ENCODE peak calls at places on chromosomes 2 and 18, in five cellular contexts. One of them, this sample, is unnamed.

GRCh38 chr2:96538487-96539214 is 2.1 kb downstream of the ARID5A start:
- DNase-seq in K562: no peak
- DNase-seq in GM12891: no peak
- DNase-seq in GM12878: peak; percentile 31
- DNase-seq in HepG2: peak; percentile 74
- DNase-seq in this sample: no peak

GRCh38 chr2:120436460-120436739 is 90.5 kb downstream of the INHBB start:
- DNase-seq in K562: no peak
- DNase-seq in GM12891: no peak
- DNase-seq in GM12878: no peak
- DNase-seq in HepG2: no peak
- DNase-seq in this sample: no peak

GRCh38 chr18:34222396-34223163 is 2.1 kb downstream of the NOL4 start:
- DNase-seq in K562: no peak
- DNase-seq in GM12891: no peak
- DNase-seq in GM12878: no peak
- DNase-seq in HepG2: no peak
- DNase-seq in this sample: no peak

GRCh38 chr2:112784199-112785189 is at the start of gene IL1A:
- DNase-seq in K562: peak; percentile 40
- DNase-seq in GM12891: no peak
- DNase-seq in GM12878: no peak
- DNase-seq in HepG2: no peak
- DNase-seq in this sample: no peak

GRCh38 chr2:221943078-221943810 is 355.6 kb downstream of the PAX3 start:
- DNase-seq in K562: no peak
- DNase-seq in GM12891: no peak
- DNase-seq in GM12878: no peak
- DNase-seq in HepG2: no peak
- DNase-seq in this sample: no peak

GRCh38 chr2:126370208-126370607 is 285.8 kb upstream of the GYPC start:
- DNase-seq in K562: no peak
- DNase-seq in GM12891: no peak
- DNase-seq in GM12878: no peak
- DNase-seq in HepG2: peak; percentile 13
- DNase-seq in this sample: no peak

GRCh38 chr2:121080013-121080772 is 204.8 kb downstream of the TFCP2L1 start:
- DNase-seq in K562: peak; percentile 70
- DNase-seq in GM12891: no peak
- DNase-seq in GM12878: no peak
- DNase-seq in HepG2: peak; percentile 61
- DNase-seq in this sample: no peak

GRCh38 chr2:160140001-160140400 is 60.1 kb downstream of the ITGB6 start:
- DNase-seq in K562: no peak
- DNase-seq in GM12891: no peak
- DNase-seq in GM12878: no peak
- DNase-seq in HepG2: no peak
- DNase-seq in this sample: no peak

GRCh38 chr18:48902023-48902855 is 48.5 kb downstream of the SMAD7 start:
- DNase-seq in K562: peak; percentile 69
- DNase-seq in GM12891: no peak
- DNase-seq in GM12878: no peak
- DNase-seq in HepG2: peak; percentile 86
- DNase-seq in this sample: no peak

GRCh38 chr2:14587119-14587518 is 45.4 kb upstream of the LRATD1 start:
- DNase-seq in K562: no peak
- DNase-seq in GM12891: no peak
- DNase-seq in GM12878: no peak
- DNase-seq in HepG2: no peak
- DNase-seq in this sample: no peak

GRCh38 chr2:192215096-192215877 is 20.6 kb upstream of the TMEFF2 start:
- DNase-seq in K562: no peak
- DNase-seq in GM12891: no peak
- DNase-seq in GM12878: no peak
- DNase-seq in HepG2: no peak
- DNase-seq in this sample: no peak

GRCh38 chr2:144426355-144426754 is 93.6 kb downstream of the ZEB2 start:
- DNase-seq in K562: no peak
- DNase-seq in GM12891: no peak
- DNase-seq in GM12878: no peak
- DNase-seq in HepG2: no peak
- DNase-seq in this sample: no peak

GRCh38 chr2:75808039-75808438 is 97.3 kb upstream of the GCFC2 start:
- DNase-seq in K562: no peak
- DNase-seq in GM12891: no peak
- DNase-seq in GM12878: no peak
- DNase-seq in HepG2: no peak
- DNase-seq in this sample: no peak

GRCh38 chr2:184577056-184577455 is 21.3 kb upstream of the ZNF804A start:
- DNase-seq in K562: no peak
- DNase-seq in GM12891: no peak
- DNase-seq in GM12878: no peak
- DNase-seq in HepG2: no peak
- DNase-seq in this sample: no peak

GRCh38 chr2:51510298-51510697 is 478.4 kb upstream of the NRXN1 start:
- DNase-seq in K562: no peak
- DNase-seq in GM12891: no peak
- DNase-seq in GM12878: no peak
- DNase-seq in HepG2: no peak
- DNase-seq in this sample: no peak

GRCh38 chr2:189425676-189426075 is 15.6 kb upstream of the WDR75 start:
- DNase-seq in K562: no peak
- DNase-seq in GM12891: no peak
- DNase-seq in GM12878: no peak
- DNase-seq in HepG2: no peak
- DNase-seq in this sample: no peak

GRCh38 chr18:79401494-79402208 is 5.9 kb downstream of the NFATC1 start:
- DNase-seq in K562: no peak
- DNase-seq in GM12891: no peak
- DNase-seq in GM12878: no peak
- DNase-seq in HepG2: no peak
- DNase-seq in this sample: no peak

GRCh38 chr2:216365518-216365917 is 6.8 kb downstream of the MARCHF4 start:
- DNase-seq in K562: no peak
- DNase-seq in GM12891: no peak
- DNase-seq in GM12878: no peak
- DNase-seq in HepG2: no peak
- DNase-seq in this sample: no peak

GRCh38 chr2:17635007-17635406 is 94.5 kb downstream of the VSNL1 start:
- DNase-seq in K562: no peak
- DNase-seq in GM12891: no peak
- DNase-seq in GM12878: no peak
- DNase-seq in HepG2: no peak
- DNase-seq in this sample: no peak

GRCh38 chr18:63409301-63409700 is 13.0 kb downstream of the VPS4B start:
- DNase-seq in K562: no peak
- DNase-seq in GM12891: no peak
- DNase-seq in GM12878: no peak
- DNase-seq in HepG2: no peak
- DNase-seq in this sample: no peak

GRCh38 chr2:220300806-220301205 is 673.4 kb downstream of the SLC4A3 start:
- DNase-seq in K562: no peak
- DNase-seq in GM12891: no peak
- DNase-seq in GM12878: no peak
- DNase-seq in HepG2: no peak
- DNase-seq in this sample: no peak

GRCh38 chr2:4673025-4673489 is 969.7 kb downstream of the DCDC2C start:
- DNase-seq in K562: peak; percentile 37
- DNase-seq in GM12891: no peak
- DNase-seq in GM12878: no peak
- DNase-seq in HepG2: peak; percentile 78
- DNase-seq in this sample: no peak

GRCh38 chr18:73264562-73264921 is 396.8 kb upstream of the NETO1 start:
- DNase-seq in K562: no peak
- DNase-seq in GM12891: no peak
- DNase-seq in GM12878: no peak
- DNase-seq in HepG2: no peak
- DNase-seq in this sample: no peak

GRCh38 chr2:100812141-100812540 is 7.8 kb upstream of the NPAS2 start:
- DNase-seq in K562: no peak
- DNase-seq in GM12891: no peak
- DNase-seq in GM12878: no peak
- DNase-seq in HepG2: no peak
- DNase-seq in this sample: no peak

GRCh38 chr2:100814453-100814852 is 5.5 kb upstream of the NPAS2 start:
- DNase-seq in K562: no peak
- DNase-seq in GM12891: no peak
- DNase-seq in GM12878: no peak
- DNase-seq in HepG2: peak; percentile 88
- DNase-seq in this sample: no peak

GRCh38 chr2:100812573-100812972 is 7.4 kb upstream of the NPAS2 start:
- DNase-seq in K562: no peak
- DNase-seq in GM12891: no peak
- DNase-seq in GM12878: no peak
- DNase-seq in HepG2: no peak
- DNase-seq in this sample: no peak

GRCh38 chr2:100814043-100814442 is 5.9 kb upstream of the NPAS2 start:
- DNase-seq in K562: no peak
- DNase-seq in GM12891: no peak
- DNase-seq in GM12878: no peak
- DNase-seq in HepG2: no peak
- DNase-seq in this sample: no peak

GRCh38 chr2:100813527-100813926 is 6.4 kb upstream of the NPAS2 start:
- DNase-seq in K562: no peak
- DNase-seq in GM12891: no peak
- DNase-seq in GM12878: no peak
- DNase-seq in HepG2: no peak
- DNase-seq in this sample: no peak
- TF ChIP-seq POLR2AphosphoS5 in K562: no peak
- TF ChIP-seq POLR2AphosphoS5 in GM12891: no peak
- TF ChIP-seq POLR2AphosphoS5 in GM12878: no peak
- TF ChIP-seq POLR2AphosphoS5 in HepG2: no peak
- TF ChIP-seq POLR2AphosphoS5 in this sample: no peak

GRCh38 chr2:46392561-46393351 is 86.6 kb upstream of the TMEM247 start:
- DNase-seq in K562: no peak
- DNase-seq in GM12891: no peak
- DNase-seq in GM12878: no peak
- DNase-seq in HepG2: no peak
- DNase-seq in this sample: no peak
- TF ChIP-seq TAF1 in K562: no peak
- TF ChIP-seq TAF1 in GM12891: no peak
- TF ChIP-seq TAF1 in GM12878: no peak
- TF ChIP-seq TAF1 in HepG2: no peak
- TF ChIP-seq TAF1 in this sample: no peak

DNA sequence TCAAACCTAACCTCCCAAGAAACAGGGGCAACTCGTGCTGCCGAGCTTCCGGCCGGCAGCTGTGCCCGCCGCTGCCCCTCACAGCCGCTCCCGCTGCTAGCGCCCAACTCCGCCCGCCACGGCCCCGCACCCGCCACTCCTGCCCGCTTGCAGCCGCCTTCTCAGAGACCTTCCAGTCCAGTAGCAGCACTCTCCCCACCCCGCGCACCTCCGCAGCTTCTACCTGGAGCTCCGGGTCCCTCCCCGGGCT is 722 bp upstream of the C2orf15 start:
- DNase-seq in K562: no peak
- DNase-seq in GM12891: no peak
- DNase-seq in GM12878: no peak
- DNase-seq in HepG2: no peak
- DNase-seq in this sample: no peak
- TF ChIP-seq POLR2A in K562: no peak
- TF ChIP-seq POLR2A in GM12891: no peak
- TF ChIP-seq POLR2A in GM12878: no peak
- TF ChIP-seq POLR2A in HepG2: no peak
- TF ChIP-seq POLR2A in this sample: no peak

GRCh38 chr2:85794038-85794441 is 40.2 kb downstream of the ATOH8 start:
- DNase-seq in K562: no peak
- DNase-seq in GM12891: no peak
- DNase-seq in GM12878: no peak
- DNase-seq in HepG2: peak; percentile 96
- DNase-seq in this sample: no peak
- TF ChIP-seq POLR2AphosphoS5 in K562: no peak
- TF ChIP-seq POLR2AphosphoS5 in GM12891: no peak
- TF ChIP-seq POLR2AphosphoS5 in GM12878: no peak
- TF ChIP-seq POLR2AphosphoS5 in HepG2: no peak
- TF ChIP-seq POLR2AphosphoS5 in this sample: no peak

GRCh38 chr2:133720429-133720828 is 152.2 kb upstream of the NCKAP5 start:
- DNase-seq in K562: no peak
- DNase-seq in GM12891: no peak
- DNase-seq in GM12878: no peak
- DNase-seq in HepG2: no peak
- DNase-seq in this sample: no peak

GRCh38 chr2:133717497-133717896 is 149.2 kb upstream of the NCKAP5 start:
- DNase-seq in K562: no peak
- DNase-seq in GM12891: no peak
- DNase-seq in GM12878: no peak
- DNase-seq in HepG2: no peak
- DNase-seq in this sample: no peak

GRCh38 chr2:133721155-133721554 is 152.9 kb upstream of the NCKAP5 start:
- DNase-seq in K562: no peak
- DNase-seq in GM12891: no peak
- DNase-seq in GM12878: no peak
- DNase-seq in HepG2: no peak
- DNase-seq in this sample: no peak

GRCh38 chr2:133716166-133716565 is 147.9 kb upstream of the NCKAP5 start:
- DNase-seq in K562: no peak
- DNase-seq in GM12891: no peak
- DNase-seq in GM12878: no peak
- DNase-seq in HepG2: no peak
- DNase-seq in this sample: no peak

DNA sequence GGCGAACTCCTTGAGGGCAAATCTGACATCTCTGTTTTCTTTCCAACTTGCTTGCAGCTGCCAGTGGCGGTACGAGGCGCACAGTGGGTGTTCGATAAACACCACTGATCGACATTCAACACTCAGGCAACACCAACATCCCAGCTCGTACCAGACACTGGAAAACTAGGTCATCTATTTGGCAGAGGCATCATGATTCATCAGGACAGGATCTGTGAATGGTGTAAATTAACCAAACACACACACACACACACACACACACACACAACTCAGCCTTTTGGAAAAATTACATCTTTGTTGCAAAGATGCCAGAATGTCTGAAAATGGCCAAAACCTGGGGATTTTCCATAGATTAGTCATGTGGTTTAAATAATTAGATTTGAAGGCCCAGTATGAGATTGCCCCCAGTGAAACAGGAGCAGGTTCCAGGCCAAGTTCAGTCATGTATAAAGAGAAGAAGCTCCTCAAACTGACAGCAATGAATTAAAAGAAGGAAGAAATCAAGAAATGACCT is 150.5 kb upstream of the NCKAP5 start:
- DNase-seq in K562: no peak
- DNase-seq in GM12891: no peak
- DNase-seq in GM12878: no peak
- DNase-seq in HepG2: no peak
- DNase-seq in this sample: no peak
- TF ChIP-seq TAF1 in K562: no peak
- TF ChIP-seq TAF1 in GM12891: no peak
- TF ChIP-seq TAF1 in GM12878: no peak
- TF ChIP-seq TAF1 in HepG2: no peak
- TF ChIP-seq TAF1 in this sample: no peak